ENCODE peak calls at places on chromosome 13, in eight cellular contexts. D is left cardiac atrium, E is natural killer cell, I is PC-3, A is right cardiac atrium, C is left lung, J is body of pancreas, K is sciatic nerve. B is an unnamed sample.
A peak's percentile ranks its signal among the peaks of the same experiment; 100 is the strongest.

GRCh38 chr13:30125422-30126073 is 181.8 kb downstream of the KATNAL1 start:
- ATAC-seq in A (no peak), D (no peak), E (no peak), I (peak; percentile 98), K (peak; percentile 90), J (peak; percentile 56), C (peak; percentile 93), B (peak; percentile 85)

GRCh38 chr13:30618186-30618937 is 642 bp downstream of the USPL1 start:
- ATAC-seq in K (no peak), J (no peak), E (no peak), I (peak; percentile 1), A (no peak), D (no peak), C (no peak), B (no peak)

GRCh38 chr13:53691417-53691816 is 662.8 kb downstream of the OLFM4 start:
- ATAC-seq in D (no peak), C (no peak), K (no peak), A (no peak), E (no peak), J (no peak), I (no peak), B (no peak)

GRCh38 chr13:99228737-99229691 is 28.4 kb downstream of the UBAC2 start:
- ATAC-seq in E (peak; percentile 82), I (peak; percentile 96), A (no peak), D (peak; percentile 31), K (no peak), C (peak; percentile 56), J (no peak), B (peak; percentile 88)

GRCh38 chr13:26629260-26629659 is 71.8 kb downstream of the WASF3 start:
- ATAC-seq in K (no peak), J (no peak), E (no peak), A (peak; percentile 41), C (peak; percentile 27), I (peak; percentile 35), D (no peak), B (peak; percentile 53)

GRCh38 chr13:113474179-113474578 is 16.3 kb downstream of the DCUN1D2 start:
- ATAC-seq in A (peak; percentile 76), E (no peak), K (peak; percentile 45), I (no peak), C (peak; percentile 76), J (no peak), D (peak; percentile 79), B (no peak)

GRCh38 chr13:83453723-83454122 is 428.6 kb downstream of the SLITRK1 start:
- ATAC-seq in I (no peak), K (peak; percentile 28), A (peak; percentile 22), J (no peak), D (no peak), E (no peak), C (no peak), B (no peak)

GRCh38 chr13:63731896-63732295 is 2316.2 kb upstream of the PCDH20 start:
- ATAC-seq in K (no peak), D (no peak), J (peak; percentile 74), E (no peak), A (no peak), C (no peak), I (no peak), B (no peak)

GRCh38 chr13:99357149-99357596 is 50.0 kb upstream of the GPR183 start:
- ATAC-seq in A (peak; percentile 21), J (peak; percentile 18), I (peak; percentile 85), K (no peak), C (peak; percentile 44), E (peak; percentile 38), D (peak; percentile 21), B (no peak)

GRCh38 chr13:113936566-113936965 is 37.3 kb downstream of the C13orf46 start:
- ATAC-seq in I (no peak), J (no peak), A (no peak), K (no peak), C (no peak), D (no peak), E (no peak), B (no peak)

GRCh38 chr13:73665279-73665678 is 468.9 kb downstream of the KLF12 start:
- ATAC-seq in K (no peak), D (no peak), C (no peak), A (no peak), I (no peak), J (no peak), E (no peak), B (no peak)

GRCh38 chr13:49584771-49585182 is 581 bp downstream of the RCBTB1 start:
- ATAC-seq in J (peak; percentile 7), D (peak; percentile 3), A (no peak), E (no peak), K (no peak), C (peak; percentile 30), I (peak; percentile 17), B (peak; percentile 44)

GRCh38 chr13:23790591-23791170 is 98.5 kb downstream of the MIPEP start:
- ATAC-seq in J (no peak), K (peak; percentile 77), D (peak; percentile 55), C (peak; percentile 52), E (no peak), I (no peak), A (peak; percentile 59), B (peak; percentile 70)

GRCh38 chr13:75514080-75515040 is 23.3 kb downstream of the COMMD6 start:
- ATAC-seq in K (no peak), C (no peak), D (no peak), I (no peak), E (no peak), J (no peak), A (no peak), B (no peak)

GRCh38 chr13:111614613-111615012 is 294.2 kb downstream of the TEX29 start:
- ATAC-seq in D (no peak), I (no peak), C (no peak), K (no peak), E (no peak), J (peak; percentile 68), A (no peak), B (no peak)

GRCh38 chr13:77306458-77306857 is 20.4 kb downstream of the MYCBP2 start:
- ATAC-seq in K (no peak), J (peak; percentile 35), A (no peak), D (no peak), E (no peak), I (peak; percentile 63), C (peak; percentile 47), B (no peak)

GRCh38 chr13:106560791-106561190 is 7.1 kb downstream of the ARGLU1 start:
- ATAC-seq in K (no peak), A (no peak), J (no peak), D (no peak), E (no peak), C (peak; percentile 19), I (no peak), B (no peak)

GRCh38 chr13:34258646-34259386 is 440.9 kb downstream of the RFC3 start:
- ATAC-seq in A (no peak), K (no peak), J (no peak), D (peak; percentile 76), E (no peak), C (no peak), I (no peak), B (peak; percentile 90)

GRCh38 chr13:109769921-109770320 is 16.5 kb downstream of the IRS2 start:
- ATAC-seq in E (no peak), D (no peak), C (no peak), J (no peak), A (no peak), I (no peak), K (no peak), B (no peak)

GRCh38 chr13:75256922-75257321 is 225.0 kb downstream of the TBC1D4 start:
- ATAC-seq in C (no peak), D (no peak), I (peak; percentile 69), J (no peak), K (no peak), A (no peak), E (no peak), B (no peak)

GRCh38 chr13:32863596-32863995 is 152.6 kb upstream of the KL start:
- ATAC-seq in K (no peak), I (no peak), C (no peak), J (no peak), D (no peak), A (no peak), E (no peak), B (no peak)